ENCODE peak calls at places on chromosomes 1 and 21, in six cellular contexts. O, Q, U, P, T and F are unnamed samples.

GRCh38 chr1:226001852-226002666 is 2.9 kb upstream of the SDE2 start:
- DNase-seq in O (peak), Q (peak), U (peak), P (no peak), T (no peak), F (peak)

GRCh38 chr21:42820513-42821465 is 58.5 kb downstream of the WDR4 start:
- DNase-seq in O (no peak), Q (no peak), U (no peak), P (no peak), T (no peak), F (no peak)

GRCh38 chr21:45768741-45769049 is 125.2 kb downstream of the PCBP3 start:
- DNase-seq in O (no peak), Q (peak), U (no peak), P (no peak), T (no peak), F (no peak)

GRCh38 chr1:22575532-22576147 is 12.4 kb downstream of the EPHA8 start:
- DNase-seq in O (no peak), Q (no peak), U (no peak), P (no peak), T (no peak), F (no peak)

GRCh38 chr21:36202721-36203602 is 46.3 kb downstream of the DOP1B start:
- DNase-seq in O (no peak), Q (peak), U (no peak), P (no peak), T (no peak), F (no peak)

GRCh38 chr21:42068256-42068545 is 2.9 kb upstream of the UMODL1 start:
- DNase-seq in O (no peak), Q (no peak), U (no peak), P (no peak), T (no peak), F (no peak)

GRCh38 chr1:78375996-78376395 is 114.8 kb upstream of the PTGFR start:
- DNase-seq in O (no peak), Q (no peak), U (no peak), P (peak), T (peak), F (no peak)

GRCh38 chr1:65527672-65528071 is 107.2 kb downstream of the LEPR start:
- DNase-seq in O (no peak), Q (no peak), U (no peak), P (no peak), T (no peak), F (no peak)

GRCh38 chr1:25030674-25031589 is 100.9 kb upstream of the RUNX3 start:
- DNase-seq in O (peak), Q (peak), U (no peak), P (peak), T (no peak), F (no peak)

GRCh38 chr21:38825901-38826300 is 20.2 kb downstream of the ETS2 start:
- DNase-seq in O (no peak), Q (no peak), U (no peak), P (no peak), T (no peak), F (no peak)

GRCh38 chr1:59768752-59769411 is 45.9 kb upstream of the HOOK1 start:
- DNase-seq in O (no peak), Q (no peak), U (no peak), P (no peak), T (no peak), F (no peak)

GRCh38 chr1:78743626-78744025 is 94.0 kb downstream of the IFI44 start:
- DNase-seq in O (no peak), Q (peak), U (no peak), P (peak), T (peak), F (no peak)

GRCh38 chr21:42297372-42297771 is 17.8 kb downstream of the TFF3 start:
- DNase-seq in O (no peak), Q (no peak), U (no peak), P (no peak), T (no peak), F (no peak)

GRCh38 chr1:221765527-221765926 is 23.6 kb upstream of the DUSP10 start:
- DNase-seq in O (no peak), Q (peak), U (no peak), P (no peak), T (no peak), F (no peak)

GRCh38 chr1:209614906-209615305 is 31.4 kb downstream of the CAMK1G start:
- DNase-seq in O (no peak), Q (no peak), U (no peak), P (no peak), T (no peak), F (no peak)

GRCh38 chr1:53380296-53380695 is 52.4 kb upstream of the LRP8 start:
- DNase-seq in O (no peak), Q (no peak), U (peak), P (no peak), T (no peak), F (no peak)

GRCh38 chr21:31726407-31726806 is 5.5 kb downstream of the SCAF4 start:
- DNase-seq in O (no peak), Q (no peak), U (no peak), P (no peak), T (no peak), F (no peak)

GRCh38 chr21:31728191-31728590 is 3.7 kb downstream of the SCAF4 start:
- DNase-seq in O (no peak), Q (no peak), U (no peak), P (no peak), T (no peak), F (no peak)

GRCh38 chr21:31725202-31725840 is 6.6 kb downstream of the SCAF4 start:
- DNase-seq in O (no peak), Q (no peak), U (no peak), P (no peak), T (no peak), F (no peak)

GRCh38 chr21:31728952-31729351 is 3.0 kb downstream of the SCAF4 start:
- DNase-seq in O (no peak), Q (no peak), U (no peak), P (no peak), T (no peak), F (no peak)

GRCh38 chr21:31727181-31727580 is 4.7 kb downstream of the SCAF4 start:
- DNase-seq in O (no peak), Q (no peak), U (no peak), P (no peak), T (no peak), F (no peak)
- H3K4me3 ChIP-seq in O (no peak), Q (no peak), U (no peak), P (no peak), T (no peak), F (no peak)

DNA sequence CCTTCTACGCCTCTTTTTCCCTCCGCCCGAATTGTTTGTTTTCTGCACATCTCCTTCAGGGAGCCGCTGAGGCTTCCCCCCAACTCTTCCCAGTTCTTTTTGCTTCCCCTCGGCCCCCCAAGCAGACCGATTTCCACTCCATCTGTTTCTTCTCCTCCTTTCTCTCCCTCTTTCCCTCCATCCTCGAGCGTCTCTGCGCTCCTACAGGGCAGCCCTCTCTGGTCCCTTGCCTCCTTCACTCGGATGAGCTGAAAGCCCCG is 311 bp downstream of the LHX9 start:
- DNase-seq in O (no peak), Q (no peak), U (no peak), P (no peak), T (no peak), F (no peak)
- H3K4me3 ChIP-seq in O (no peak), Q (peak), U (peak), P (no peak), T (no peak), F (no peak)

GRCh38 chr1:155320661-155321576 is at the start of gene RUSC1:
- DNase-seq in O (peak), Q (peak), U (peak), P (no peak), T (peak), F (peak)
- H3K4me3 ChIP-seq in O (peak), Q (peak), U (peak), P (peak), T (peak), F (peak)

GRCh38 chr1:20478072-20478660 is 7.8 kb downstream of the CAMK2N1 start:
- DNase-seq in O (no peak), Q (no peak), U (no peak), P (no peak), T (no peak), F (no peak)
- H3K4me3 ChIP-seq in O (no peak), Q (no peak), U (no peak), P (no peak), T (no peak), F (no peak)

DNA sequence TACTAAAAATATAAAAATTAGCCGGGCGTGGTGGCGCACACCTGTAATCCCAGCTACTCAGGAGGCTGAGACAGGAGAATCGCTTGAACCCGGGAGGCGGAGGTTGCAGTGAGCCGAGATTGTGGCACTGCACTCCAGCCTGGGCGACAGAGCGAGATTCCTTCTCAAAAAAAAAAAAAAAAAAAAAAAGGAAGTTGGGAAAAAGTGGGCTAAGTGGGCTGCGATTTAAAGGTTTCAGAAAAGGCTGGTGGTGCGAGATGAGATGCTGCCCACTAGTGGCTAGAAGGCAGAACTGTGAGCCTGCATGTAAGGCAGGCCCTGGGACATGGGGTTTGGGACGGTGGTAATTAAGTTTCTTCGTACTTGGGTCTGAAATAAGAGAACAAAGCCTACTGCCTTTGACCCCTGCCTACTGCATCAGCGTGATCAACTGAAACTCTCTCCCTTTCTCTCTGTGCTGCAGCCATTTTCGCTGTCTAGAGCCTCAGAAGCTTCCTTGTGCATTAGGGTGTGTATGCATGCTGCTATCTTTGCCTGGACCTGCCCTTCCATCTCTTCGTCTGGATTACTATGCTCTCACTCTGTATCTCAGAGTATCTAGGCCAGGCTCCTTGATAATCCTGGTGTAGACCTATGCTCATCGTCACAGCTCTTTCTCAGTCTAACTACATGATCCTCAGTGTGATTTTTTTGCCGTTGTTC is 12.4 kb downstream of the FMOD start:
- DNase-seq in O (peak), Q (peak), U (peak), P (no peak), T (peak), F (no peak)
- H3K4me3 ChIP-seq in O (no peak), Q (no peak), U (no peak), P (no peak), T (no peak), F (no peak)

GRCh38 chr1:38004284-38005101 is 821 bp downstream of the FHL3 start:
- DNase-seq in O (peak), Q (no peak), U (no peak), P (no peak), T (no peak), F (peak)

GRCh38 chr1:38005195-38006007 is at the start of gene FHL3:
- DNase-seq in O (no peak), Q (peak), U (peak), P (peak), T (peak), F (peak)

GRCh38 chr1:38009088-38009840 is 3.3 kb upstream of the UTP11 start:
- DNase-seq in O (peak), Q (no peak), U (peak), P (peak), T (no peak), F (peak)

GRCh38 chr1:38003261-38004250 is 1.8 kb downstream of the FHL3 start:
- DNase-seq in O (no peak), Q (no peak), U (no peak), P (no peak), T (peak), F (peak)

DNA sequence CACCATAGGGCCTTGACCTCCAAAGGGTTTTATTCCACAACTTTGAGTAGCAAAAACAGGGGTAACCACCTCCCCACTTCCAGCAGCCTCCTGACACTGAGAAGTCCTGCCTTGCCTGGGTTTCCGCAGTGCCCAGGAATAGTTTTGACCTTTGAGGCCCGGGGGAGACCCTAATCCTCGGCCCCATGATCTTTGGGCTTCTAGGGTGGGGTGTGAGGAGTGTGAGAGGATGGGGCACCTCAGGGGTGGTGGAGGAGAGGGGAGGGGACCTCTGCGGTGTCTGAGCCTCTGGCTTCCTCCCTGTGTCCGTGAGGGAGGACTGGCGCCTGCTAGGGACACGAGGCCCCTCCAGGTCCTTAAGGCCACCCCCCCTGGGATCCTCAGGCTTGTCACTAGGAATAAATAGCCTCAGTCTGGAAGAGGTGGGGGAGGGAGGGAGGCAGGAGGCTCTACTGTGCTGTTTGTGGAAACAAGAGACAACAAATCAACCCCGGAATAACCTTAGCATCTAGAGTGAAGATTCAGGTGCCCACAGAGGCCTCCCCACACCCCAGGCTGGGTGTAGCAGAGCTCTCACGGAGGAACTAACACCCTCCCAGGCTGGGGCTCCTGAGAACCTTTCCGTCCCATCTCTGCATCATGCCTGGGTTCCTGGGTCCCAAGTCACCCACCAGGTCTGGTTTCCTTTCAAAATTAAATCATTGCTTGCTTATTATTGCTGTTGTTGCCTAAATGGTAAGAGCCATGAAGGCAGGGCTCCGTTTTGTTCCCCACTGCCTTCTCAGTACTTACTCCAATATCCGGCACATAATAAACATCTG is 904 bp upstream of the FHL3 start:
- DNase-seq in O (no peak), Q (no peak), U (no peak), P (no peak), T (no peak), F (peak)
- H3K4me3 ChIP-seq in O (no peak), Q (no peak), U (peak), P (peak), T (no peak), F (no peak)

GRCh38 chr1:8203056-8203455 is 114.9 kb upstream of the SLC45A1 start:
- DNase-seq in O (no peak), Q (no peak), U (no peak), P (no peak), T (peak), F (peak)

GRCh38 chr1:8203551-8203950 is 114.4 kb upstream of the SLC45A1 start:
- DNase-seq in O (no peak), Q (no peak), U (no peak), P (no peak), T (no peak), F (no peak)

GRCh38 chr1:8200317-8201115 is 117.4 kb upstream of the SLC45A1 start:
- DNase-seq in O (no peak), Q (no peak), U (peak), P (no peak), T (no peak), F (peak)

GRCh38 chr1:8201331-8201861 is 116.5 kb upstream of the SLC45A1 start:
- DNase-seq in O (no peak), Q (no peak), U (no peak), P (peak), T (no peak), F (peak)

DNA sequence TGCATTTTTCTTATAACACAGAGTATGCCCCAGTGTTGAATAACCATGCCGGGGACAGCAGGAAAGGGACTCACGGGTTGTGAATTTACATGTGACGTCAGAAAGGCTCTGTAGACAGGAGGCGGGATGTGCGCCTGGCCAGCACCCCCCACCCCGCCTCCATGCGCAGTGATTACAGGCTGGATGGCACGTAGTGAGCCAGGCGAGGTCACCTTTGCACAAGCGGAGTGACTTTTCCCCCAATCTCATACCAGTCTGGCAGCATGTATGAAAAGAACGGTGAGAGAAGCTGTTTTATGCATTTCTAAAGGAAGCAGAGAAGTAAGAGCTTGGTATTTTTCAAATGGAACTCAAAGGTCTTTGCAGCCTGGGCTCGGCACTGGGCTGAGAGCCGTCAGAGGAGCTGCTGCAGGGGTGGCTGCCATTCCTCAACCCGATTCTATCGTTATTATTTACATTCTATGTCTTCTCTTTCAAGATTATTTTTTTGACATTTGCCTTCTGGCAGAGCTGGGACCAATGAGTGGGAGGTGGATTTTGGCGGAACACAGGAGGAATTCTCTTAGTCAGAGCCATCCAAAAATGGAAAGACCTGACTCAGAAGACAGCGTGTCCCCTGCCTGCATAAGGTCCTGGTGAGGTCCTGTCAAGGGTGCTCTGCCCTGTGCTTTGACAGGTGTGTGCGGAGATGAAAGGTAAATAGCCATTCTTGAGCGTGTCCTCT is 115.6 kb upstream of the SLC45A1 start:
- DNase-seq in O (no peak), Q (peak), U (peak), P (peak), T (peak), F (peak)
- H3K4me3 ChIP-seq in O (no peak), Q (no peak), U (peak), P (peak), T (no peak), F (no peak)

DNA sequence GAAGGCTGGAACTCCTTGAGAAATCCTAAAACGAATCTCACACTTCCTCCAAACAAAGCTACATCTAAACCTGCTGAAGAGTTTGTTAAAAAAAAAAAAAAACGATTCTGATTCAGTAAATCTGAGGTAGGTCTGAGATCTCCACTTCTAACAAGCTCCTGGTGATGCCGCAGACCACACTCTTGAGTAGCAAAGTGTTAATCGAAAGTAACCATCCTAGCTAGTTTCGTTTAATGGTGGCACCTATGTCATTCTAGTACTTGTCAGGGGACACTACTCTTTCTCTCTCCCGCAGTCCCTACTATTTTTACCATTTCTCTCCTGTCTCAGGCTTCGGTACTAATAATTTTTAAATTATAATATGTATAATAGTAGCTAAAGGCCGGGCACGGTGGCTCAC is 2.1 kb downstream of the CLCC1 start:
- DNase-seq in O (peak), Q (no peak), U (no peak), P (no peak), T (no peak), F (no peak)
- H3K4me3 ChIP-seq in O (no peak), Q (no peak), U (no peak), P (no peak), T (no peak), F (no peak)